ENCODE peak calls at places on chromosome 6, in four cellular contexts. E, O, Y and A are unnamed samples.

GRCh38 chr6:158373209-158373608 is 60.9 kb downstream of the TULP4 start:
- DNase-seq in E (no peak), O (no peak), Y (no peak), A (no peak)

GRCh38 chr6:4107873-4108272 is 27.5 kb downstream of the ECI2 start:
- DNase-seq in E (no peak), O (no peak), Y (no peak), A (no peak)

GRCh38 chr6:165562421-165563090 is 100.5 kb downstream of the PDE10A start:
- DNase-seq in E (no peak), O (peak), Y (no peak), A (peak)

GRCh38 chr6:139536751-139537617 is 162.5 kb upstream of the CITED2 start:
- DNase-seq in E (no peak), O (no peak), Y (no peak), A (no peak)

GRCh38 chr6:81761197-81761596 is 8.7 kb upstream of the TENT5A start:
- DNase-seq in E (no peak), O (peak), Y (no peak), A (no peak)

GRCh38 chr6:47168176-47168575 is 126.0 kb upstream of the ADGRF1 start:
- DNase-seq in E (no peak), O (peak), Y (no peak), A (peak)

GRCh38 chr6:4134841-4135664 is at the start of gene ECI2:
- DNase-seq in E (no peak), O (peak), Y (peak), A (peak)

GRCh38 chr6:24991748-24992467 is 56.1 kb upstream of the RIPOR2 start:
- DNase-seq in E (peak), O (peak), Y (no peak), A (peak)

GRCh38 chr6:23016701-23017100 is 447.3 kb downstream of the HDGFL1 start:
- DNase-seq in E (no peak), O (no peak), Y (no peak), A (no peak)

GRCh38 chr6:31797607-31798006 is 2.1 kb upstream of the VARS1 start:
- DNase-seq in E (no peak), O (no peak), Y (no peak), A (no peak)

GRCh38 chr6:74964871-74965441 is 240.9 kb downstream of the COL12A1 start:
- DNase-seq in E (peak), O (peak), Y (no peak), A (peak)

GRCh38 chr6:34679552-34680255 is 16.9 kb downstream of the ILRUN start:
- DNase-seq in E (no peak), O (peak), Y (no peak), A (peak)

GRCh38 chr6:75489025-75489424 is 4.6 kb downstream of the FILIP1 start:
- DNase-seq in E (no peak), O (peak), Y (no peak), A (no peak)

GRCh38 chr6:100344761-100345160 is 120.0 kb downstream of the SIM1 start:
- DNase-seq in E (no peak), O (peak), Y (no peak), A (no peak)

GRCh38 chr6:7184502-7184901 is 76.7 kb downstream of the RREB1 start:
- DNase-seq in E (no peak), O (peak), Y (no peak), A (no peak)

GRCh38 chr6:128993161-128993560 is 110.2 kb downstream of the LAMA2 start:
- DNase-seq in E (no peak), O (no peak), Y (no peak), A (no peak)

DNA sequence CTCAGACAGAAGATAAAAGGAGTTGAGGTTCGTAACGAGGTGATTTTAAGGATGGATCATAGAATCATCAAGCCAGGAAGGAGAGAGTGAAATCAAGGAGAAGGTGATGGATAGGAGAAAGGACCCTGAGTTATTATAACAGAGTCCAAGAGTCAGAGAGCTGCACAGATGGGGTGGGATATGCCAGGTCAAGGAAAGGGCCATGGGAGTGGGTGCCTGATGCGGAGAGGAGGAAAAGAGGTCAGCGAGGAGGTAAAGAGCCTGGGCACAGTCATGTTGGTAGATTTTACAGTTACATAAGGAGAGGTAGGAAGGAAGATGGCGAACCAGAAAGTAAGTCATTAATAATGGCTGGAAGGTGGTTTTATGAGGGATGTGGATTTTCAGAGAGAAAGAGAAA is 114.9 kb downstream of the LAMA2 start:
- DNase-seq in E (no peak), O (no peak), Y (no peak), A (no peak)
- H3K4ac ChIP-seq in E (no peak), O (no peak), Y (no peak), A (no peak)

DNA sequence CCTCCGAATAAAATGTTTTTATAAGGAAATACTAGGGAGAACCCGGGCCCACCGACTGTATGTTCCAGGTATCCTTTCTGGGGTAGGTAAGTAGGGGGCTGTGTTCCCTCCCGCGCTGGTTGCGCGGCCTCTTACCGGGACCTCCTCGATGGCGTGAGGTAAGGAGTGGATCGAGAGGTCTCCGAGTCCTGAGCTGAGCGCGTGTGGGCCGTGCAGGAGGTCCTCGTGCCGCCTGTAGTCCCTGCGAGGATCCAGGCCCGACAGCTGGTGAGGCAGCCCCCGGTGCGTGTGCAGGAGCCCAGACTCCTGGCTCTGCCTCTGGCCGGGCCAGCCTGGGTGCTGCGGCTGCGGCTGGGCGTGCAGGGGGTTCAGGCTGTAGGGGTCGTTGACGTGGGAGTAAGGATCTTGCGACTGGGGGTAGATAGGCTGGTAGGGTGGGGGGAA is 5.1 kb downstream of the TFAP2A start:
- DNase-seq in E (no peak), O (no peak), Y (no peak), A (peak)
- H2AK5ac ChIP-seq in E (no peak), O (no peak), Y (no peak), A (no peak)

GRCh38 chr6:106525111-106525884 is 104.0 kb downstream of the RTN4IP1 start:
- DNase-seq in E (no peak), O (no peak), Y (no peak), A (no peak)

GRCh38 chr6:106527111-106527510 is 102.2 kb downstream of the RTN4IP1 start:
- DNase-seq in E (no peak), O (no peak), Y (no peak), A (no peak)

GRCh38 chr6:106527979-106528378 is 101.3 kb downstream of the RTN4IP1 start:
- DNase-seq in E (no peak), O (peak), Y (no peak), A (no peak)

GRCh38 chr6:106528521-106528920 is 100.8 kb downstream of the RTN4IP1 start:
- DNase-seq in E (no peak), O (no peak), Y (no peak), A (no peak)

GRCh38 chr6:106525885-106526280 is 103.4 kb downstream of the RTN4IP1 start:
- DNase-seq in E (no peak), O (no peak), Y (no peak), A (no peak)
- H3K27ac ChIP-seq in E (no peak), O (no peak), Y (no peak), A (no peak)

DNA sequence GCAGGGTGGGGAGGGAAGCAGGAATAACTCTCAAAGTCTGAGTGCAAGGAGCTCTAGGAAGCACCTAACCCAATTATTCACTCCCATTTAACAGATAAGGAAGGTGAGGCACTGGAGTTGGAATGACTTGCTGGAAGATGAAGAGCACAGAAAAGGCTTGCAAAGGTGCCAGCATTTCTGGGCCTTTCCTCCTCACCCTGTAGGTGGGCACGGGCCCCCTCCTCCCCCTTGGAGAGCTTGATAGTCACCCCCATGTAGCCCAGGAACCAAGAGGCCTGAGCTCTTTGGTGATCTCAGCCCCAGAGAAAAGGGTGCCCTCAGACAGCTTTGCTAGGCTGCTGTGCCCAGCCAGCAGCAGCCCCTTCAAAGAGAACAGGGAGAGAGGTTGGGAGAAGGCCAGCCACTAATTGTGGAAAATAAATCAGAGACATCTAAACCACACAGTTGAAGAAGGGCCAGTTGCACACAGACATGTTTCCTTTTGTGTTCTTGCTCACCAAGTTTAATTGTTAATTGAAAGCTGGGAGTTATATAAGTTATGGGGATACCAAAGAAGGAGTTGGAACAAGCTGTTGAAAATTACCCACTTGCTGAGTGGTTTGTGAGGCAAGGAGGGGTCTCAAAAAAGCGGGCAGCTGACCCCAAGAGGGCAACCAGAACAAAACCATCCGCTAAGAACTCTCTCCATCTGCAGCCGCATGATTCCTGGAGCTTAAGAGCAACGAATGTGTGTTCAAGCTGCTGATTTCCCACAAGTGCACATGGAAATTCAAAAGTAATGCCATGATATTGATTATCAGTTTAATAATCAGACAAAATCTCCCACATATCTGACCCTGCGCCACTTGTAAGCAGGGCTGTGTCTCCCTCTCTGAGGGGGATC is 77.0 kb downstream of the MRPL14 start:
- DNase-seq in E (no peak), O (peak), Y (no peak), A (no peak)
- H3K4ac ChIP-seq in E (no peak), O (peak), Y (no peak), A (no peak)